ENCODE peak calls at places on chromosomes 6 and 20, in six cellular contexts. T is cerebellar cortex; E is heart right ventricle; Y is amniotic stem cell; V is brain microvascular endothelial cell; D is CD8-positive, alpha-beta memory T cell. I is an unnamed sample.

GRCh38 chr20:53706511-53707031 is 112.9 kb upstream of the ZNF217 start:
- DNase-seq in E (no peak), V (peak; percentile 14), T (no peak), Y (peak; percentile 43), D (no peak), I (peak; percentile 44)

GRCh38 chr6:104161960-104162669 is 697.6 kb downstream of the HACE1 start:
- DNase-seq in T (no peak), V (peak; percentile 31), D (no peak), E (no peak), Y (no peak), I (no peak)

GRCh38 chr20:39799366-39799965 is 837.3 kb downstream of the DHX35 start:
- DNase-seq in D (no peak), Y (no peak), T (no peak), E (no peak), V (no peak), I (no peak)

GRCh38 chr20:62409935-62410741 is 3.1 kb upstream of the CABLES2 start:
- DNase-seq in Y (no peak), D (peak; percentile 56), T (no peak), V (no peak), E (peak; percentile 60), I (peak; percentile 52)

GRCh38 chr6:42095776-42096541 is 45.6 kb downstream of the TAF8 start:
- DNase-seq in E (no peak), D (no peak), T (peak; percentile 31), V (no peak), Y (no peak), I (no peak)

GRCh38 chr6:5190467-5190866 is 70.3 kb downstream of the LYRM4 start:
- DNase-seq in E (no peak), V (peak; percentile 97), D (no peak), T (no peak), Y (peak; percentile 74), I (peak; percentile 87)

GRCh38 chr6:36781669-36782068 is 57.6 kb downstream of the CPNE5 start:
- DNase-seq in E (no peak), V (no peak), Y (no peak), D (peak; percentile 8), T (no peak), I (no peak)

GRCh38 chr6:14384175-14384949 is 266.8 kb downstream of the CD83 start:
- DNase-seq in T (no peak), E (no peak), Y (no peak), V (no peak), D (no peak), I (no peak)

GRCh38 chr20:32439132-32439829 is 81.2 kb downstream of the ASXL1 start:
- DNase-seq in V (peak; percentile 75), E (no peak), D (no peak), Y (no peak), T (no peak), I (peak; percentile 70)

GRCh38 chr6:154169193-154169847 is 130.3 kb downstream of the OPRM1 start:
- DNase-seq in Y (no peak), E (no peak), T (no peak), D (no peak), V (no peak), I (no peak)

GRCh38 chr6:129793447-129793846 is 67.7 kb downstream of the TMEM244 start:
- DNase-seq in T (no peak), E (no peak), D (no peak), Y (no peak), V (no peak), I (no peak)

GRCh38 chr6:25499851-25500250 is 152.2 kb upstream of the SCGN start:
- DNase-seq in D (no peak), Y (peak; percentile 35), E (no peak), V (peak; percentile 12), T (no peak), I (peak; percentile 38)

GRCh38 chr6:26016326-26017275 is 54.0 kb downstream of the TRIM38 start:
- DNase-seq in V (no peak), T (no peak), D (no peak), Y (no peak), E (peak; percentile 66), I (no peak)

GRCh38 chr20:38581013-38581412 is at the start of gene ADIG:
- DNase-seq in V (no peak), T (peak; percentile 16), E (peak; percentile 62), D (no peak), Y (no peak), I (no peak)

GRCh38 chr6:28569748-28570147 is 44.1 kb downstream of the GPX5 start:
- DNase-seq in T (no peak), E (no peak), D (no peak), V (no peak), Y (no peak), I (no peak)

GRCh38 chr6:5422321-5422915 is 161.1 kb downstream of the FARS2 start:
- DNase-seq in T (peak; percentile 31), D (no peak), V (peak; percentile 47), Y (peak; percentile 5), E (no peak), I (peak; percentile 59)

GRCh38 chr6:153965996-153966395 is 73.0 kb upstream of the OPRM1 start:
- DNase-seq in E (no peak), Y (no peak), V (peak; percentile 77), D (no peak), T (no peak), I (no peak)

GRCh38 chr6:147161253-147161973 is 42.8 kb upstream of the STXBP5 start:
- DNase-seq in T (no peak), V (no peak), D (no peak), E (no peak), Y (no peak), I (no peak)

GRCh38 chr6:27250955-27251671 is 3.6 kb downstream of the PRSS16 start:
- DNase-seq in T (peak; percentile 92), E (peak; percentile 25), V (peak; percentile 52), Y (no peak), D (peak; percentile 58), I (peak; percentile 55)

GRCh38 chr6:119347466-119348307 is 1.9 kb downstream of the MAN1A1 start:
- DNase-seq in Y (no peak), E (peak; percentile 19), T (peak; percentile 50), V (no peak), D (peak; percentile 59), I (peak; percentile 28)

GRCh38 chr6:125474061-125474460 is 172.3 kb upstream of the HDDC2 start:
- DNase-seq in Y (no peak), D (no peak), E (no peak), V (no peak), T (no peak), I (no peak)

GRCh38 chr6:74971631-74972030 is 234.2 kb downstream of the COL12A1 start:
- DNase-seq in D (no peak), V (no peak), T (no peak), Y (no peak), E (no peak), I (peak; percentile 11)

GRCh38 chr6:33277663-33278391 is 904 bp downstream of the B3GALT4 start:
- DNase-seq in V (no peak), D (peak; percentile 63), T (peak; percentile 34), Y (no peak), E (no peak), I (peak; percentile 20)

GRCh38 chr6:116682334-116682712 is 1.3 kb downstream of the KPNA5 start:
- DNase-seq in Y (no peak), T (peak; percentile 15), E (no peak), D (peak; percentile 65), V (peak; percentile 3), I (peak; percentile 43)

I was measured in GM03348.